ENCODE peak calls at places on chromosomes 7 and 10, in four cellular contexts. F, P, R and Y are unnamed samples.

GRCh38 chr7:148754912-148755311 is 56.2 kb downstream of the CUL1 start:
- DNase-seq in F (no peak), P (no peak), R (no peak), Y (no peak)

GRCh38 chr10:14184841-14185500 is 145.8 kb downstream of the FRMD4A start:
- DNase-seq in F (peak; percentile 75), P (no peak), R (no peak), Y (no peak)

GRCh38 chr7:67105382-67105781 is 108.7 kb downstream of the TYW1 start:
- DNase-seq in F (no peak), P (peak; percentile 58), R (no peak), Y (no peak)

GRCh38 chr7:8724080-8724718 is 290.8 kb downstream of the NXPH1 start:
- DNase-seq in F (peak; percentile 43), P (no peak), R (no peak), Y (peak; percentile 66)

GRCh38 chr10:124224331-124225028 is 131.1 kb upstream of the CHST15 start:
- DNase-seq in F (no peak), P (peak; percentile 7), R (no peak), Y (no peak)

GRCh38 chr7:125661006-125661405 is 731.4 kb upstream of the POT1 start:
- DNase-seq in F (no peak), P (no peak), R (no peak), Y (no peak)

GRCh38 chr7:93231799-93232672 is at the start of gene VPS50:
- DNase-seq in F (peak; percentile 97), P (peak; percentile 97), R (peak; percentile 97), Y (peak; percentile 95)

GRCh38 chr7:74252893-74253292 is 1.3 kb downstream of the RFC2 start:
- DNase-seq in F (no peak), P (no peak), R (no peak), Y (peak; percentile 56)

GRCh38 chr10:49500420-49500819 is 38.5 kb downstream of the ERCC6 start:
- DNase-seq in F (no peak), P (no peak), R (no peak), Y (peak; percentile 85)

GRCh38 chr7:79386688-79387422 is 66.6 kb downstream of the MAGI2 start:
- DNase-seq in F (no peak), P (peak; percentile 61), R (no peak), Y (no peak)

GRCh38 chr7:20307901-20308300 is 22.8 kb upstream of the ITGB8 start:
- DNase-seq in F (no peak), P (no peak), R (no peak), Y (peak; percentile 73)

GRCh38 chr7:131521651-131522163 is 34.7 kb downstream of the PODXL start:
- DNase-seq in F (no peak), P (no peak), R (no peak), Y (peak; percentile 2)

GRCh38 chr7:46710927-46711326 is 789.9 kb upstream of the IGFBP3 start:
- DNase-seq in F (no peak), P (peak; percentile 46), R (no peak), Y (no peak)

GRCh38 chr7:45682836-45683555 is 108.8 kb downstream of the ADCY1 start:
- DNase-seq in F (peak; percentile 25), P (peak; percentile 48), R (peak; percentile 8), Y (no peak)

GRCh38 chr7:47078241-47078640 is 503.7 kb downstream of the TNS3 start:
- DNase-seq in F (no peak), P (peak; percentile 20), R (no peak), Y (no peak)

GRCh38 chr10:86070278-86070677 is 296.3 kb downstream of the GRID1 start:
- DNase-seq in F (no peak), P (no peak), R (no peak), Y (no peak)

GRCh38 chr7:16347461-16348192 is 73.7 kb downstream of the CRPPA start:
- DNase-seq in F (no peak), P (peak; percentile 21), R (no peak), Y (no peak)

GRCh38 chr10:71873582-71874182 is 22.6 kb upstream of the PSAP start:
- DNase-seq in F (no peak), P (no peak), R (no peak), Y (no peak)

GRCh38 chr7:3195160-3195559 is 105.9 kb upstream of the SDK1 start:
- DNase-seq in F (no peak), P (no peak), R (no peak), Y (no peak)

GRCh38 chr10:11773777-11774441 is 31.7 kb downstream of the ECHDC3 start:
- DNase-seq in F (no peak), P (no peak), R (no peak), Y (no peak)

GRCh38 chr10:132292972-132293415 is 14.8 kb downstream of the STK32C start:
- DNase-seq in F (no peak), P (no peak), R (no peak), Y (no peak)

GRCh38 chr7:24346129-24346528 is 62.1 kb downstream of the NPY start:
- DNase-seq in F (no peak), P (no peak), R (no peak), Y (no peak)

GRCh38 chr7:24435002-24435401 is 138.2 kb upstream of the PALS2 start:
- DNase-seq in F (no peak), P (no peak), R (no peak), Y (no peak)

GRCh38 chr7:127874951-127875608 is 156.2 kb downstream of the LRRC4 start:
- DNase-seq in F (no peak), P (no peak), R (no peak), Y (no peak)

GRCh38 chr7:157544980-157545680 is 208.3 kb downstream of the DNAJB6 start:
- DNase-seq in F (no peak), P (no peak), R (no peak), Y (no peak)

GRCh38 chr7:114086491-114086905 is 167.7 kb upstream of the PPP1R3A start:
- DNase-seq in F (no peak), P (no peak), R (no peak), Y (peak; percentile 13)

GRCh38 chr10:86372785-86373239 is 6.2 kb upstream of the GRID1 start:
- DNase-seq in F (no peak), P (no peak), R (no peak), Y (no peak)

GRCh38 chr7:1819258-1819841 is 149.3 kb downstream of the ELFN1 start:
- DNase-seq in F (peak; percentile 50), P (no peak), R (no peak), Y (no peak)